ENCODE peak calls at places on chromosomes 3 and 15, in ten cellular contexts. M, S, X, E, I, H, G, B, T and K are unnamed samples.

GRCh38 chr3:168071535-168071934 is 24.2 kb downstream of the GOLIM4 start:
- DNase-seq in B (no peak), M (no peak), H (no peak), E (peak), T (no peak), G (no peak), S (no peak), I (no peak), X (no peak), K (no peak)

GRCh38 chr3:148866261-148866660 is 1.2 kb downstream of the CPA3 start:
- DNase-seq in H (peak), I (no peak), S (no peak), E (no peak), G (no peak), T (no peak), M (no peak), X (no peak), B (no peak), K (no peak)

GRCh38 chr15:101258238-101259144 is 6.6 kb upstream of the CHSY1 start:
- DNase-seq in E (peak), G (no peak), T (no peak), X (peak), B (no peak), H (no peak), M (no peak), I (peak), S (peak), K (no peak)

GRCh38 chr15:70479056-70479455 is 284.3 kb downstream of the UACA start:
- DNase-seq in H (no peak), B (no peak), X (no peak), S (no peak), M (no peak), I (no peak), G (no peak), T (no peak), E (no peak), K (no peak)

GRCh38 chr3:14352002-14352627 is 50.3 kb upstream of the SLC6A6 start:
- DNase-seq in M (no peak), S (no peak), B (peak), I (no peak), T (no peak), E (no peak), G (no peak), X (no peak), H (no peak), K (no peak)

GRCh38 chr15:50354838-50355611 is at the start of gene GABPB1:
- DNase-seq in H (peak), E (peak), B (peak), S (peak), M (peak), T (peak), I (peak), X (peak), G (peak), K (peak)

GRCh38 chr3:9947025-9947995 is 4.9 kb downstream of the PRRT3 start:
- DNase-seq in X (peak), M (peak), G (peak), E (peak), H (peak), I (peak), B (peak), S (peak), T (peak), K (no peak)

GRCh38 chr3:186979837-186980236 is 49.5 kb downstream of the ST6GAL1 start:
- DNase-seq in T (no peak), B (no peak), E (peak), S (no peak), X (no peak), H (no peak), M (no peak), G (no peak), I (no peak), K (no peak)

GRCh38 chr3:138114988-138115971 is at the start of gene DZIP1L:
- DNase-seq in S (peak), T (peak), I (peak), H (no peak), M (no peak), E (peak), X (peak), G (peak), B (peak), K (peak)

GRCh38 chr3:178076718-178077117 is 459.5 kb upstream of the KCNMB2 start:
- DNase-seq in G (no peak), T (no peak), B (no peak), E (no peak), I (no peak), M (no peak), X (no peak), S (no peak), H (no peak), K (no peak)

GRCh38 chr3:48919215-48920138 is 835 bp downstream of the ARIH2 start:
- DNase-seq in G (peak), S (no peak), E (peak), T (peak), M (no peak), I (peak), H (no peak), X (peak), B (peak), K (peak)

GRCh38 chr3:48915296-48915695 is 3.3 kb upstream of the ARIH2 start:
- DNase-seq in G (no peak), T (no peak), H (no peak), X (no peak), I (no peak), B (no peak), M (no peak), E (no peak), S (no peak), K (no peak)

DNA sequence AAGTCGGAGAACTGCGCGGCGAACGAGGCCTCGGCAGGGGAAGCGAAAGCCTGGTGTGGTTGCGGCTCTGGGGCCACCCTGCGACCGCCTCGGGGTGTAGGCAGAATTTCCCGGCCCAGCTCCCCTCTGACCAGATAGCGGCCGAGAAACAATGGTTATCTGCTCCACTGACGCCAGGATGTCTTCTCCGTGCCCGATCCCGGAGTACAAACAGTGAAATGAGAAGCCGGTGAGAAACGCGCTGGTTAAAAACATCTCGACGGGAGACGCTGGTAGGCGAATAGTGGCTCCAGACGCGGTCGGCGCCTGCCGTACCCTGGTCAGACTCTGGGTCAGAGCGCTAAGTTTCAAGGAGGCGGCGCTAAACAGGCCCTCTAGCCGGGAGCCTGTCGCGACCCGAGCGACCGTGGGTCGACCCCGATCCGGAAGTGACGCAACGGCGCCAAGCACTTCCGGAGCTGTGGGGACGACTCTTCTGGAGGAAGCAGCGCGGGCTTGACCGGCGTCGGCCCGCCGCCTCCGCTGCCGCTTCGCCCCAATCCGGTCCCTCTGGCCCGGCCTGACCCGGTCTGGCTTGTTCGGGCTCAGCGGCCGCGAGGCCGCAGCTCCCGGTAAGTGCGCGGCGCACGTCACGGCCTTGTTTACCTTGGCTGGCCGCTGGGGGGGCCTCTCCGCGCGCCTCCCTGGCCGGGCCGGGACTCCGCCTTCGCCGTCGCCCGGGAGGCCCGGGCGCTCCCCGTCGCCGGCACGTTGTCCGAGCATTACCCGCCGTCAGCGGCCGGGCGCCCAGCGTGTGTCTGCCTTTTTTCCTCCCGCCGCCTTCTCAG is at the start of gene ARIH2:
- DNase-seq in S (peak), T (peak), I (peak), B (peak), G (peak), X (peak), M (peak), E (peak), H (peak), K (peak)
- TF ChIP-seq CTCF in S (no peak), T (no peak), I (peak), B (no peak), G (peak), X (peak), M (peak), E (no peak), H (no peak), K (peak)

GRCh38 chr3:104596551-104596950 is 770.2 kb upstream of the ALCAM start:
- DNase-seq in H (peak), M (no peak), I (peak), S (no peak), B (peak), G (no peak), E (peak), X (peak), T (no peak), K (no peak)
- TF ChIP-seq CTCF in H (peak), M (peak), I (peak), S (peak), B (peak), G (no peak), E (peak), X (peak), T (peak), K (peak)

DNA sequence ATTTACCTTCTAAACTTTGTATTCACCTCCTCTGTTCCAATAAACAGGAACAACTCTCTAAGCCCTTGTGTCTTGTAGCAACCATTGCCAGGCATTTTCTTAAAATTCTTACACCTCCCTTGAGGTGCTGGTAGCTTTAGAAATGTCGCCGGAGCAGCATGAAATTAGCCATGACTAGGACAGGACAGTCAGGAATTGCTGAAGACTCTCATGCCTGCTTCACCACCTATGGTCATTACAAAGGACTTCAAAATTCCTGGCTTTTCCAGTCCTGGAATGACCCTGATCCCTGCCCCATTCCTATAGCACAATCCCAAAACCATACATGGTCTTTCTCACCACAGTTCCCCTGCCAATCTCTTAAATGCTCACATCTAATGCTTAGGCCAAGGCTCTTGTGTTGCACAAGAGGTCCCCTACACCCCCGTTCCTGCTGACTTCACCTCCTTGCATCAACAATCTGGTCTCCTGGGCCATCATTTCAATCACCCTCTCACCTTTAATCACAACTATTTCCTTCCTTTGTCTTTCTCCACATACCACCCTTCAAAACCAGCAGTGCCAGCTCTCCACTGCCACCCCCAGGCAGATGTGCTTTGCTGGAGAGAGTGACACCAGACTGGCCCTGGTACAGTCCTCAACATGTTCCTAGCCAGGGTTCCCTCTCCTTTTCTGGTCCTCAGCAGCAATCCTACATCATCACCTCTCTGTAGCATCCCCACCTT is 113.2 kb upstream of the TJP1 start:
- DNase-seq in S (no peak), G (no peak), X (no peak), H (no peak), I (no peak), B (peak), T (no peak), E (peak), M (no peak), K (peak)
- TF ChIP-seq CTCF in S (no peak), G (peak), X (no peak), H (peak), I (no peak), B (peak), T (peak), E (no peak), M (peak), K (no peak)

GRCh38 chr15:72585659-72586058 is 68.8 kb upstream of the GOLGA6B start:
- DNase-seq in S (no peak), I (no peak), M (no peak), H (no peak), T (no peak), X (no peak), B (no peak), G (no peak), E (peak), K (no peak)
- TF ChIP-seq CTCF in S (no peak), I (no peak), M (peak), H (peak), T (no peak), X (peak), B (peak), G (no peak), E (peak), K (no peak)

GRCh38 chr3:133761605-133762484 is 15.7 kb downstream of the TF start:
- DNase-seq in M (no peak), E (no peak), X (no peak), T (no peak), S (no peak), I (no peak), H (no peak), G (no peak), B (no peak), K (no peak)

GRCh38 chr3:133767607-133768006 is 21.4 kb downstream of the TF start:
- DNase-seq in S (no peak), T (no peak), E (no peak), H (no peak), B (no peak), I (no peak), M (no peak), X (no peak), G (no peak), K (no peak)

GRCh38 chr3:133762539-133762938 is 16.3 kb downstream of the TF start:
- DNase-seq in M (no peak), S (no peak), H (no peak), B (no peak), X (no peak), G (no peak), T (no peak), I (no peak), E (no peak), K (no peak)

GRCh38 chr3:133763797-133764734 is 17.9 kb downstream of the TF start:
- DNase-seq in S (no peak), B (no peak), X (peak), G (no peak), I (no peak), E (no peak), H (no peak), M (no peak), T (peak), K (no peak)

DNA sequence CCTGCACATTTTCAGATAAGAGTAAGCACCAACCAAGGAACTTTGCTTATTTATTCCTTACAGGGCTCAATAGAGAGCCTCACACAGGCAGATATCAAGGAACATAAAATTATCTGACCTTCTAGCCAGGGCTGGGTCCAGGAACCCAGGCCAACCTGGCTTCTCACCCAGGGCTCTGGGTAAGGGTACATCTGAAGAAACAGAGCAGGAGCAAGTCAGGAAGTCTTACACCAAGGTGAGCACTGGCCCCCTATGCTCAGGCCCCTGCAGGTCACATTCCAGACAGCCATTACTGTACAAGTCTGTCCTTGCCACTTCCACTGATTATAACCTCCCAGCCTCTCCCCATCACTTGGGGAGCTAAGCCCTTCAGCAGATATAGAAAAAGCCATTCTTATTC is 19.1 kb downstream of the TF start:
- DNase-seq in M (no peak), B (no peak), X (no peak), T (no peak), S (no peak), I (no peak), H (no peak), E (no peak), G (no peak), K (no peak)
- TF ChIP-seq CTCF in M (no peak), B (no peak), X (no peak), T (no peak), S (no peak), I (no peak), H (no peak), E (no peak), G (no peak), K (no peak)

GRCh38 chr15:86935841-86936240 is 856.2 kb downstream of the AGBL1 start:
- DNase-seq in H (no peak), S (no peak), X (no peak), M (no peak), G (no peak), T (no peak), I (peak), B (peak), E (no peak), K (no peak)
- TF ChIP-seq CTCF in H (no peak), S (no peak), X (no peak), M (no peak), G (no peak), T (no peak), I (peak), B (peak), E (no peak), K (no peak)